ENCODE peak calls at places on chromosome 4, in six cellular contexts. M, G, I, W, T and J are unnamed samples.

GRCh38 chr4:844752-845232 is 18.9 kb upstream of the CPLX1 start:
- DNase-seq in M (no peak), T (peak), W (no peak), G (no peak), I (no peak), J (no peak)

GRCh38 chr4:39626913-39627312 is 11.8 kb downstream of the SMIM14 start:
- DNase-seq in M (no peak), I (no peak), W (no peak), T (no peak), G (no peak), J (no peak)

GRCh38 chr4:7299908-7300710 is 107.8 kb downstream of the SORCS2 start:
- DNase-seq in I (no peak), W (no peak), G (no peak), M (no peak), T (peak), J (no peak)

GRCh38 chr4:87839309-87839946 is 6.7 kb downstream of the MEPE start:
- DNase-seq in I (peak), W (no peak), G (peak), T (no peak), M (peak), J (no peak)

GRCh38 chr4:139890810-139891209 is 225.2 kb downstream of the MGST2 start:
- DNase-seq in T (no peak), W (no peak), I (peak), M (no peak), G (no peak), J (no peak)

GRCh38 chr4:1417522-1418390 is 11.5 kb upstream of the NKX1-1 start:
- DNase-seq in W (no peak), T (peak), I (no peak), G (no peak), M (no peak), J (no peak)

GRCh38 chr4:31283689-31284088 is 563.5 kb downstream of the PCDH7 start:
- DNase-seq in W (no peak), G (no peak), I (no peak), T (no peak), M (no peak), J (no peak)

GRCh38 chr4:78704981-78705757 is 71.0 kb upstream of the BMP2K start:
- DNase-seq in W (no peak), T (no peak), M (no peak), G (no peak), I (peak), J (no peak)

GRCh38 chr4:38209654-38210053 is 249.5 kb downstream of the PTTG2 start:
- DNase-seq in M (no peak), G (no peak), T (no peak), W (no peak), I (no peak), J (no peak)

GRCh38 chr4:53992785-53993184 is 71.6 kb downstream of the CHIC2 start:
- DNase-seq in G (no peak), W (no peak), T (no peak), I (no peak), M (no peak), J (no peak)

GRCh38 chr4:152735302-152735917 is 44.1 kb downstream of the TIGD4 start:
- DNase-seq in T (no peak), G (no peak), W (no peak), I (peak), M (no peak), J (no peak)

GRCh38 chr4:101806914-101807313 is 16.4 kb downstream of the BANK1 start:
- DNase-seq in I (peak), M (no peak), W (no peak), T (no peak), G (no peak), J (no peak)

GRCh38 chr4:52982246-52982950 is 120.3 kb downstream of the RASL11B start:
- DNase-seq in G (peak), W (no peak), M (no peak), T (no peak), I (peak), J (no peak)

GRCh38 chr4:742742-743311 is 37.2 kb downstream of the PCGF3 start:
- DNase-seq in T (peak), M (peak), I (peak), G (peak), W (peak), J (peak)

GRCh38 chr4:186932196-186932595 is 208.5 kb upstream of the FAT1 start:
- DNase-seq in W (no peak), M (no peak), I (no peak), G (no peak), T (no peak), J (no peak)

GRCh38 chr4:124415206-124415605 is 297.3 kb downstream of the ANKRD50 start:
- DNase-seq in M (no peak), T (no peak), W (no peak), G (no peak), I (peak), J (no peak)

GRCh38 chr4:1354136-1354982 is 7.4 kb downstream of the UVSSA start:
- DNase-seq in I (no peak), M (no peak), W (no peak), G (no peak), T (peak), J (no peak)

GRCh38 chr4:152684007-152684406 is 4.2 kb upstream of the TMEM154 start:
- DNase-seq in T (no peak), W (no peak), G (no peak), I (no peak), M (peak), J (no peak)

GRCh38 chr4:123554819-123555499 is 158.4 kb downstream of the SPRY1 start:
- DNase-seq in T (no peak), W (no peak), G (no peak), I (no peak), M (no peak), J (no peak)

GRCh38 chr4:156321203-156321602 is 367.5 kb upstream of the CTSO start:
- DNase-seq in G (no peak), I (peak), T (no peak), W (no peak), M (no peak), J (no peak)

GRCh38 chr4:64230709-64231310 is 178.4 kb downstream of the TECRL start:
- DNase-seq in T (no peak), W (no peak), I (peak), G (no peak), M (no peak), J (no peak)

GRCh38 chr4:147057631-147057980 is 111.9 kb upstream of the TTC29 start:
- DNase-seq in M (no peak), W (no peak), G (no peak), I (peak), T (no peak), J (no peak)

GRCh38 chr4:153553820-153554173 is 87.6 kb downstream of the TMEM131L start:
- DNase-seq in G (no peak), T (no peak), I (no peak), W (no peak), M (no peak), J (no peak)

GRCh38 chr4:133969202-133969873 is 232.3 kb downstream of the PABPC4L start:
- DNase-seq in G (no peak), W (no peak), I (peak), M (no peak), T (no peak), J (no peak)

GRCh38 chr4:80036949-80037348 is 36.1 kb downstream of the ANTXR2 start:
- DNase-seq in M (no peak), I (peak), W (no peak), G (no peak), T (no peak), J (no peak)

GRCh38 chr4:80029364-80029763 is 43.7 kb downstream of the ANTXR2 start:
- DNase-seq in M (no peak), T (no peak), I (no peak), W (no peak), G (no peak), J (no peak)

GRCh38 chr4:80036306-80036705 is 36.7 kb downstream of the ANTXR2 start:
- DNase-seq in G (no peak), W (no peak), I (no peak), T (peak), M (no peak), J (no peak)

GRCh38 chr4:80035336-80035735 is 37.7 kb downstream of the ANTXR2 start:
- DNase-seq in G (no peak), M (no peak), W (no peak), I (no peak), T (no peak), J (no peak)

DNA sequence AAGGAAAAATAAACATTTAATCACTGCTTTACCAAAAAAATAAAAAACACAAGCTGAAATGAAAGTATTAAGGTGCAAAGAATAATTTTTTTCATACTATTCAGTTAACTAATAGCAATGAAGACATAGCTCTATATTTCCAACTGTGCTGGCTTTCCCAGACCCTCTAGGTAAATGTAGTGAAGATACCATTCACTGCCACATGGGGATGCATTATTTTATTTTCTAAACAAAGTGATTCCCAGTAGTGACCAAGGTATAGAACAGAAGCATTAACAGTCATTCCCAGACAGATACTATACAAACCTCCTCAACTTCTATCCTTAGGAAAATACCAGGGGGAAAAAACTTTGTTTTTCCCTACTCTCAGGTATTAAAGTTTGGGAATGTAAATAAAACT is 39.4 kb downstream of the ANTXR2 start:
- DNase-seq in M (no peak), I (no peak), T (no peak), W (no peak), G (no peak), J (no peak)
- TF ChIP-seq CTCF in M (peak), I (no peak), T (no peak), W (no peak), G (no peak), J (no peak)

DNA sequence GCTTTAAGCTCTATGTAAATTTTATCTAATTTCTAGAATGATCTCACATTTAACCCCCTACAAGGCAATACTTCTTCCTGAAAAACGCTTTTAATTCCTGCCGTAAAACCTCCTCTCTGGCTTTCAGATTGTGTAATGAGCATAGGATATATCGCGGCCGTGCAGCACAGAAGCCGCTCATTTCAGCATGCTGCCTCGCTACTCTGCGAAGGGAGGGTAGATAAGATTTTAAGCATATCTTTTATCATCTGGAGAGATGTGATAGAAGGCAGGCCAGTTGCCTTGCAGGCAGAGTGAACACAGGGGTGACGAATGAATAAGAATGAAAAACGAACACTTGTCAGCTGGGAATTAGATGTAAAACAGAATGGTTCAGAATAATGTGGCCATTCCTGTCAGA is 265.5 kb downstream of the UNC5C start:
- DNase-seq in T (no peak), G (no peak), I (peak), W (no peak), M (no peak), J (no peak)
- TF ChIP-seq CTCF in T (no peak), G (no peak), I (no peak), W (no peak), M (no peak), J (no peak)

GRCh38 chr4:15197005-15197404 is 194.7 kb downstream of the CPEB2 start:
- DNase-seq in G (no peak), M (no peak), W (no peak), T (no peak), I (peak), J (no peak)
- TF ChIP-seq CTCF in G (peak), M (peak), W (no peak), T (no peak), I (peak), J (no peak)

GRCh38 chr4:113547487-113548042 is 214.0 kb downstream of the CAMK2D start:
- DNase-seq in M (peak), I (peak), G (peak), W (peak), T (peak), J (peak)
- TF ChIP-seq CTCF in M (peak), I (peak), G (peak), W (peak), T (peak), J (peak)

DNA sequence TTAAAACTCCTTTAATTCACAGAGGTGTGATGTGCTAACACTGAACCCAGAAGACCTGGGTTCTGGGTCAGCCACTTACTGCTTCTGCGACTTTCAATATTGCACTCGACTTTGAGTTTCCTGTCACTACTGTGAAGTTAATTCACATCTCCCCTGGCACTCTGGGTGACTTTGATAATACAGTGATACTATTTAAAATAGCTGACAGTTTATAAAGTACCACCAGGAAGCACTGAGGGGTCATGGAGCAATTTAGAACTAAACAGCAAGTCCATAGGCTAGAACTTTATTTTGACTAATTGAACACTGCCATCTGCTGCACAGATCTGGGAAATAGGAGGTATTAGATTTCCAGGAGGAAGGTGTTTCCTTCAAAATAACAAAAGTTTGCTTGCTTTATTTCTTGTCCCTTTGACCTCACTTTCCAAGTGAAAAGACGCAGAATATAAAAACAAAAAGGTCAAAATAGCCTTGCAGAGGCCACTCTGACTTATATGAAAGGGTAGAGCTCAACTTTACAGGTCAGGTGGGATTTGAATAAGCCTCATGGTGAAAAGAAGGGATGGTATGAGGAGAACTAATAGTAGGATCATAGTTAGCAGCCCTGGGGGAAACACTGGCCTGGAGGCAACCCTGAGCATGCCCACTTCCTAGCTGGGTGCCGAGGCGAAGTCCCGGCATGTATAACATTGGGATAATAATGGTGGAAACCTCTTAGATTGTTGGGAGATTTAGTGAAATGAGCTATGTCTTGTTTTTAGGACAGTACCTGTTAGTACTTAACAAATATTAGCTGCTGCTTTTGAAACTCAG is 53.4 kb downstream of the ZNF518B start:
- DNase-seq in G (peak), M (no peak), I (peak), T (no peak), W (no peak), J (no peak)
- TF ChIP-seq CTCF in G (peak), M (peak), I (peak), T (peak), W (no peak), J (peak)

GRCh38 chr4:16206848-16207247 is 19.4 kb downstream of the TAPT1 start:
- DNase-seq in M (no peak), T (no peak), W (no peak), G (no peak), I (no peak), J (no peak)

GRCh38 chr4:16206301-16206700 is 20.0 kb downstream of the TAPT1 start:
- DNase-seq in M (no peak), G (no peak), I (no peak), T (no peak), W (no peak), J (no peak)

GRCh38 chr4:16207409-16207808 is 18.9 kb downstream of the TAPT1 start:
- DNase-seq in W (no peak), M (no peak), G (no peak), T (no peak), I (no peak), J (no peak)

GRCh38 chr4:16204505-16204904 is 21.8 kb downstream of the TAPT1 start:
- DNase-seq in M (no peak), G (no peak), W (no peak), T (no peak), I (no peak), J (no peak)

GRCh38 chr4:16205298-16206164 is 20.7 kb downstream of the TAPT1 start:
- DNase-seq in M (no peak), G (no peak), I (peak), W (peak), T (no peak), J (no peak)
- TF ChIP-seq CTCF in M (peak), G (peak), I (peak), W (no peak), T (peak), J (peak)

DNA sequence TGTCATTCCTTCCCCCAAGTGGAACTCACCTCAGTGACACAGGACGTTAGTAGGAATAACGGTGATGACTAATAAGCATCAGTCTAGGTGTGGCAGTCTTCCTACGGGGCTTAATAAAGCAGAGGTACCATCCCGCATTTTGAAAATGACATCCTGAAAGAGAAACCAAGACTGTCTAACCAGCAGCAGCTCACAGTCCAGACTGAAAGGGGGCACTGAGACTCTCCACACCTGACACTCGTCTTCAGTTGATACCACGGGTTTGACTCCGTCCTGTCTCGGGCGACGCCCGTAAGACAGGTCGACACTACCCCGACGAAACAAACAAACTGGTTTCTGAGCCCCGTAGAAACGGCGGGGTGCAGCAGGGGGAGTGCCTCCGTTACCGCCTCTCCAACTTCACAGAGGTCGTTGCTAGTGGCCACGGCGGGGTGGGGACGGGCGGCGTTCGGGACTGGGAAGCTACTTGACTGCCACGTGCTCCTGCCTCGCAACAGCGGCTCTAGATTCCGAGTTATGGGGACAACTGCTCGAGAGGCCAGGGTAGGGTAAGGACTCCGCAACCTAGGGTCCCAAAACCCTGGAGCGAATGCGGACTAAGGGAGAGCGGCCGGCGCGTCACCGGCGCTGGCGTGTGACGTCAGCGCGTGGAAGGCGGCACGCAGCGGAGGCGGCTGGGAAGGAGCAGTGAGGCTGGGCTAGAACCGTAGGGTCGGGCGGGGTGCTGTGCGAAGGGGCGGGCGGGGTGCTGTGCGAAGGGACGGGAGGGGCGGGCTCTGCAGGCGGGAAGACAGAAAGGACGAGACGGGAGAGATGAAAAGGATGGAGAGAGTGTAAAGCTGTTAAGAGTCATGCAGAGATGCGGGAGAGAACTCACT is at the start of gene NEK1:
- DNase-seq in I (peak), T (peak), M (peak), W (peak), G (peak), J (peak)
- TF ChIP-seq CTCF in I (no peak), T (no peak), M (no peak), W (no peak), G (no peak), J (no peak)